ENCODE peak calls at places on chromosome 14, in ten cellular contexts. X is right lobe of liver; L is CD4-positive, alpha-beta T cell; K is tibial nerve; C is GM23338; P is GM12865; J is IMR-90; D is AG04450; A is MCF 10A; G is lower leg skin. O is an unnamed sample.

GRCh38 chr14:46053221-46053620 is 598.4 kb downstream of the RPL10L start:
- DNase-seq in G (no peak), C (no peak), L (no peak), X (no peak), P (no peak), A (no peak), D (no peak), K (no peak), J (no peak), O (no peak)

GRCh38 chr14:102902523-102903247 is 19.8 kb upstream of the AMN start:
- DNase-seq in X (no peak), D (no peak), K (no peak), L (no peak), P (no peak), J (no peak), A (no peak), G (no peak), C (no peak), O (no peak)

GRCh38 chr14:95431199-95432145 is 85.0 kb downstream of the SYNE3 start:
- DNase-seq in J (peak), K (no peak), G (no peak), P (peak), D (no peak), X (no peak), C (peak), L (no peak), A (peak), O (peak)

GRCh38 chr14:70391493-70392391 is 25.1 kb downstream of the SYNJ2BP start:
- DNase-seq in A (no peak), P (no peak), K (no peak), C (peak), G (no peak), X (no peak), J (no peak), D (no peak), L (no peak), O (no peak)

GRCh38 chr14:65200454-65200853 is 98.1 kb upstream of the MAX start:
- DNase-seq in X (no peak), C (no peak), A (no peak), P (no peak), D (no peak), G (no peak), L (no peak), J (no peak), K (no peak), O (no peak)

GRCh38 chr14:48973136-48973535 is 613.0 kb downstream of the RPS29 start:
- DNase-seq in D (no peak), G (no peak), X (no peak), C (no peak), A (no peak), J (peak), P (no peak), L (no peak), K (no peak), O (peak)

GRCh38 chr14:66398437-66398836 is 87.7 kb upstream of the CCDC196 start:
- DNase-seq in L (no peak), D (no peak), K (no peak), G (no peak), C (no peak), J (no peak), A (no peak), X (no peak), P (peak), O (no peak)

GRCh38 chr14:50772361-50772760 is 58.6 kb downstream of the NIN start:
- DNase-seq in A (no peak), K (no peak), L (no peak), C (no peak), G (no peak), J (peak), X (no peak), D (no peak), P (no peak), O (peak)

GRCh38 chr14:47435331-47435965 is 240.0 kb downstream of the MDGA2 start:
- DNase-seq in J (no peak), K (no peak), L (no peak), P (no peak), D (no peak), X (no peak), A (no peak), C (no peak), G (no peak), O (no peak)

GRCh38 chr14:61502459-61503093 is 181.2 kb downstream of the PRKCH start:
- DNase-seq in P (peak), J (no peak), K (no peak), G (no peak), D (no peak), C (peak), X (no peak), L (no peak), A (peak), O (no peak)

GRCh38 chr14:100159107-100159864 is at the start of gene DEGS2:
- DNase-seq in K (no peak), G (no peak), P (peak), J (no peak), A (no peak), L (peak), D (no peak), C (peak), X (peak), O (no peak)

GRCh38 chr14:105622329-105622955 is 96.1 kb downstream of the TMEM121 start:
- DNase-seq in C (no peak), D (no peak), X (no peak), G (no peak), A (no peak), J (no peak), K (no peak), P (no peak), L (no peak), O (no peak)

GRCh38 chr14:71359823-71360222 is 452.6 kb downstream of the PCNX1 start:
- DNase-seq in D (no peak), G (no peak), J (no peak), P (no peak), C (no peak), L (no peak), A (no peak), K (no peak), X (no peak), O (no peak)

GRCh38 chr14:95895720-95896119 is 19.1 kb downstream of the TUNAR start:
- DNase-seq in J (no peak), A (peak), P (peak), D (no peak), K (no peak), X (no peak), L (no peak), C (peak), G (no peak), O (no peak)

GRCh38 chr14:105470812-105471771 is 3.5 kb upstream of the CRIP2 start:
- DNase-seq in K (no peak), G (no peak), D (no peak), J (no peak), X (no peak), C (peak), A (no peak), L (no peak), P (no peak), O (peak)

GRCh38 chr14:100122481-100123215 is 36.8 kb downstream of the DEGS2 start:
- DNase-seq in L (no peak), J (no peak), K (no peak), C (no peak), P (no peak), D (no peak), X (no peak), A (no peak), G (no peak), O (no peak)

GRCh38 chr14:39360316-39360715 is 71.9 kb downstream of the FBXO33 start:
- DNase-seq in P (no peak), K (no peak), J (no peak), G (no peak), X (no peak), L (no peak), D (no peak), A (no peak), C (no peak), O (no peak)

GRCh38 chr14:30450620-30451019 is 108.3 kb upstream of the G2E3 start:
- DNase-seq in C (no peak), D (no peak), X (no peak), A (no peak), K (no peak), G (no peak), J (peak), L (no peak), P (no peak), O (no peak)

GRCh38 chr14:100155049-100155621 is 4.3 kb downstream of the DEGS2 start:
- DNase-seq in L (no peak), C (peak), G (no peak), X (peak), P (no peak), K (no peak), D (no peak), A (peak), J (no peak), O (no peak)

GRCh38 chr14:60651936-60652673 is 2.8 kb upstream of the SIX1 start:
- DNase-seq in X (no peak), P (no peak), D (no peak), K (no peak), A (no peak), C (peak), G (no peak), L (no peak), J (peak), O (no peak)

GRCh38 chr14:93946104-93946503 is 19.0 kb downstream of the FAM181A start:
- DNase-seq in K (no peak), P (peak), J (peak), X (no peak), G (no peak), D (no peak), A (peak), C (no peak), L (no peak), O (peak)

GRCh38 chr14:34363733-34364134 is 98.3 kb downstream of the SPTSSA start:
- DNase-seq in G (no peak), P (no peak), L (no peak), A (no peak), C (no peak), K (no peak), X (no peak), J (no peak), D (no peak), O (no peak)

GRCh38 chr14:104386281-104386841 is 193.2 kb upstream of the C14orf180 start:
- DNase-seq in P (no peak), D (no peak), C (no peak), G (peak), A (no peak), K (no peak), X (peak), L (no peak), J (no peak), O (no peak)

GRCh38 chr14:54330876-54331275 is 65.9 kb upstream of the CDKN3 start:
- DNase-seq in G (no peak), D (no peak), K (no peak), P (no peak), A (no peak), L (no peak), C (no peak), J (no peak), X (no peak), O (no peak)

GRCh38 chr14:61153436-61153835 is 127.7 kb downstream of the TMEM30B start:
- DNase-seq in X (no peak), K (no peak), D (no peak), P (no peak), J (peak), A (peak), L (no peak), G (no peak), C (peak), O (peak)

GRCh38 chr14:61567838-61568571 is 127.3 kb upstream of the HIF1A start:
- DNase-seq in X (no peak), G (no peak), P (peak), K (no peak), J (no peak), L (no peak), A (no peak), D (no peak), C (peak), O (no peak)

GRCh38 chr14:104093366-104094055 is 8.0 kb downstream of the ASPG start:
- DNase-seq in L (no peak), D (no peak), P (peak), X (peak), J (no peak), K (no peak), G (no peak), A (no peak), C (no peak), O (no peak)

GRCh38 chr14:77799863-77800730 is at the start of gene ADCK1:
- DNase-seq in A (peak), D (peak), C (peak), J (peak), K (peak), X (peak), L (peak), P (peak), G (peak), O (peak)
- TF ChIP-seq CTCF in A (peak), D (peak), C (peak), J (peak), K (no peak), X (peak), L (peak), P (peak), G (no peak), O (peak)

GRCh38 chr14:51883232-51883631 is 22.8 kb downstream of the GNG2 start:
- DNase-seq in L (no peak), A (no peak), P (no peak), C (no peak), X (no peak), J (no peak), G (no peak), D (no peak), K (no peak), O (no peak)

GRCh38 chr14:51884086-51884927 is 23.9 kb downstream of the GNG2 start:
- DNase-seq in D (peak), C (no peak), K (no peak), L (no peak), A (no peak), X (no peak), J (peak), P (no peak), G (no peak), O (peak)

GRCh38 chr14:51877807-51878206 is 17.4 kb downstream of the GNG2 start:
- DNase-seq in L (no peak), X (no peak), C (no peak), A (no peak), K (no peak), D (no peak), G (no peak), J (no peak), P (no peak), O (no peak)

GRCh38 chr14:51879170-51879569 is 18.8 kb downstream of the GNG2 start:
- DNase-seq in C (no peak), P (no peak), A (no peak), L (no peak), K (no peak), J (no peak), D (no peak), G (no peak), X (no peak), O (no peak)

DNA sequence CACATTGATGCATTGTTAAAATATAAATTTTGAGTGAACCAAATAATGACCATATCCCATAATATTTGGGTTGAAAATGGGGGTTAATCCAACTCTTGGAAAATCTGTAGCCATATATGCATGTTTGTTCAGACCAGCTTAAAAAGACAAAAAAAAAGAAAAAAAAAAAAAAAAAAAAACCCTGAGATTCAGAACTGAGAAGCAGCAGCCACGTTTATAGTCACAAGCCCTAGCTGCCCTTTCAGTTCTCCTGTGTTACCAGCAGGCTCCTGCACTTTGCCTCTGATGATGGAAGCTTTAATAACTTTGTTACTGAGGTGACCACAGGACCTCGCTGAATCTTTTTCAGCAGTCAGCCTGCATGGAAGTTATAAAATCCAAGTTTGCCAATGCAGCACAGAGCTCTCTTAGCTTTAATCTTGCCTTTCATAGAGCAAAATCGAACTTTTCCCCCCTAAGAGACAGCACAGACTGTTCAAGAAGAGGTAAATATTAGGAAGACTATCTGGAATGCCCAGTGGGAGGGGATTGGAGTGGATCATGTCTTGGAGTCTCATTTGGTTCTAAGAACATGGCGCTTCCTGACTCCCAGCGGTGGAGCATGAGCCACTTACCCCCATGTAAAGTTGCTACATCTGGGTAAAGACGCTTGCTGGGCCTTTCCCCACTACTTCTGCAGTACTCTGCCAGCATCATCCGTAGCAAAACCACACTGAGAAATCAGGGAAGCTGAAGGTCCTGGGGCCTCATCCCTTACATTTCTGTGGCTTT is 20.6 kb downstream of the GNG2 start:
- DNase-seq in G (no peak), P (peak), D (no peak), L (no peak), J (no peak), A (no peak), X (no peak), C (no peak), K (no peak), O (peak)
- TF ChIP-seq CTCF in G (no peak), P (no peak), D (no peak), L (no peak), J (no peak), A (no peak), X (no peak), C (no peak), K (no peak), O (no peak)

GRCh38 chr14:38208825-38209562 is 1.3 kb downstream of the SSTR1 start:
- DNase-seq in X (peak), P (no peak), K (no peak), D (no peak), A (no peak), G (no peak), C (peak), L (no peak), J (peak), O (peak)

GRCh38 chr14:38209572-38210159 is 2.0 kb downstream of the SSTR1 start:
- DNase-seq in X (peak), C (peak), A (no peak), J (no peak), L (no peak), P (no peak), G (no peak), K (no peak), D (no peak), O (no peak)

GRCh38 chr14:38210168-38210567 is 2.5 kb downstream of the SSTR1 start:
- DNase-seq in G (no peak), X (peak), J (peak), D (no peak), A (no peak), P (no peak), C (peak), K (no peak), L (no peak), O (peak)

GRCh38 chr14:38211258-38211735 is 3.6 kb downstream of the SSTR1 start:
- DNase-seq in K (no peak), G (no peak), D (no peak), J (no peak), X (no peak), P (no peak), A (no peak), L (no peak), C (peak), O (no peak)

DNA sequence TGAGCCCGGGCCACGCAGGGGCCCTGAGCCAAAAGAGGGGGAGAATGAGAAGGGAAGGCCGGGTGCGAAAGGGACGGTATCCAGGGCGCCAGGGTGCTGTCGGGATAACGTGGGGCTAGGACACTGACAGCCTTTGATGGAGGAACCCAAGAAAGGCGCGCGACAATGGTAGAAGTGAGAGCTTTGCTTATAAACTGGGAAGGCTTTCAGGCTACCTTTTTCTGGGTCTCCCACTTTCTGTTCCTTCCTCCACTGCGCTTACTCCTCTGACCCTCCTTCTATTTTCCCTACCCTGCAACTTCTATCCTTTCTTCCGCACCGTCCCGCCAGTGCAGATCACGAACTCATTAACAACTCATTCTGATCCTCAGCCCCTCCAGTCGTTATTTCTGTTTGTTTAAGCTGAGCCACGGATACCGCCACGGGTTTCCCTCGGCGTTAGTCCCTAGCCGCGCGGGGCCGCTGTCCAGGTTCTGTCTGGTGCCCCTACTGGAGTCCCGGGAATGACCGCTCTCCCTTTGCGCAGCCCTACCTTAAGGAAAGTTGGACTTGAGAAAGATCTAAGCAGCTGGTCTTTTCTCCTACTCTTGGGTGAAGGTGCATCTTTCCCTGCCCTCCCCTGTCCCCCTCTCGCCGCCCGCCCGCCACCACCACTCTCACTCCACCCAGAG is 3.0 kb downstream of the SSTR1 start:
- DNase-seq in X (peak), C (peak), A (no peak), J (peak), K (no peak), D (no peak), L (no peak), P (no peak), G (no peak), O (peak)
- TF ChIP-seq CTCF in X (no peak), C (peak), A (no peak), J (peak), K (no peak), D (peak), L (no peak), P (no peak), G (no peak), O (peak)

GRCh38 chr14:89779707-89780106 is 174.8 kb downstream of the EFCAB11 start:
- DNase-seq in L (no peak), D (no peak), A (no peak), K (no peak), C (peak), J (no peak), X (no peak), P (no peak), G (no peak), O (no peak)
- TF ChIP-seq CTCF in L (no peak), D (no peak), A (no peak), K (no peak), C (peak), J (no peak), X (no peak), P (no peak), G (no peak), O (no peak)

GRCh38 chr14:56299306-56299984 is 181.2 kb downstream of the PELI2 start:
- DNase-seq in C (peak), K (no peak), L (no peak), D (no peak), P (no peak), A (no peak), X (no peak), G (no peak), J (peak), O (no peak)
- TF ChIP-seq CTCF in C (peak), K (no peak), L (no peak), D (peak), P (no peak), A (no peak), X (no peak), G (no peak), J (peak), O (no peak)

DNA sequence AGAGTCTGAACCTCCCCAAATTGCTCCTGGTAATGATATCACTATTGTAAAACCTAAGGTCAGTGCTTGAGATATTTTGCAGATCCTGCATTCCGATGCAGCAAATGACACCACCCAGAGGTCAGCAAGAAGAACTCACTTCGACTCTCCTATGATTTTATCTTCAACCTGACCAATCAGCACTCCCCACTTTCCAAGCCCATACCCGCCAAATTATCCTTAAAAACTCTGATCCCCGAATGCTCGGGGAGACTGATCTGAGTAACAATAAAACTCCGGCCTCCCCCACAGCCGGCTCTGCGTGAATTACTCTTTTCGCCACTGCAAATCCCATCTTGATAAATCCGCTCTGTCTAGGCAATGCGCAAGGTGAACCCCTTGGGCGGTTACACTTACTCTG is 1.2 kb downstream of the NPC2 start:
- DNase-seq in K (no peak), G (no peak), J (peak), C (peak), A (peak), P (peak), L (no peak), D (no peak), X (no peak), O (peak)
- TF ChIP-seq CTCF in K (no peak), G (no peak), J (peak), C (peak), A (peak), P (peak), L (no peak), D (peak), X (peak), O (peak)

GRCh38 chr14:77023001-77023996 is 5.2 kb downstream of the IRF2BPL start:
- DNase-seq in X (peak), L (no peak), D (no peak), J (peak), A (peak), G (no peak), P (no peak), K (no peak), C (peak), O (peak)
- TF ChIP-seq CTCF in X (peak), L (no peak), D (peak), J (peak), A (peak), G (no peak), P (no peak), K (no peak), C (peak), O (peak)